ENCODE peak calls at places on chromosome 14, in five cellular contexts. U, D, I, G and Z are unnamed samples. For H3K27me3, H3K36me3 and H3K4me1, the result is how much of the 10 kb centered on the place peaks cover.

GRCh38 chr14:96252323-96253052 is 3.5 kb upstream of the BDKRB1 start:
- DNase-seq in G (peak), I (no peak), D (no peak), U (no peak), Z (no peak)

GRCh38 chr14:77761205-77761931 is 412 bp upstream of the SNW1 start:
- DNase-seq in I (no peak), G (peak), D (no peak), U (peak), Z (no peak)

GRCh38 chr14:37403656-37404055 is 191.4 kb downstream of the FOXA1 start:
- DNase-seq in D (peak), I (no peak), U (no peak), G (no peak), Z (no peak)

GRCh38 chr14:64804754-64805260 is 74.9 kb downstream of the SPTB start:
- DNase-seq in I (no peak), D (no peak), G (no peak), U (no peak), Z (no peak)

GRCh38 chr14:31090872-31091764 is 64.9 kb upstream of the STRN3 start:
- DNase-seq in D (no peak), G (no peak), I (no peak), U (no peak), Z (no peak)

GRCh38 chr14:100375963-100376735 is 53.0 kb downstream of the SLC25A47 start:
- DNase-seq in D (peak), U (peak), I (peak), G (peak), Z (peak)

GRCh38 chr14:21001218-21001617 is 2.1 kb downstream of the SLC39A2 start:
- DNase-seq in D (no peak), I (no peak), G (no peak), U (no peak), Z (no peak)

GRCh38 chr14:68279777-68280233 is 460.2 kb downstream of the RAD51B start:
- DNase-seq in G (no peak), D (no peak), U (no peak), I (no peak), Z (no peak)

GRCh38 chr14:65444230-65444629 is 31.7 kb downstream of the FUT8 start:
- DNase-seq in G (no peak), D (no peak), U (no peak), I (no peak), Z (no peak)

GRCh38 chr14:86221000-86221399 is 691.1 kb downstream of the FLRT2 start:
- DNase-seq in I (no peak), D (peak), G (no peak), U (no peak), Z (no peak)

GRCh38 chr14:68806526-68807147 is 13.8 kb upstream of the ZFP36L1 start:
- DNase-seq in D (no peak), I (no peak), G (no peak), U (no peak), Z (no peak)

GRCh38 chr14:54589076-54589475 is 22.1 kb downstream of the SAMD4A start:
- DNase-seq in U (no peak), D (no peak), I (no peak), G (no peak), Z (no peak)

GRCh38 chr14:104390221-104390931 is 189.2 kb upstream of the C14orf180 start:
- DNase-seq in U (no peak), D (no peak), G (no peak), I (no peak), Z (no peak)

GRCh38 chr14:64502476-64503183 is 1.0 kb downstream of the ZBTB25 start:
- DNase-seq in U (no peak), I (no peak), D (no peak), G (no peak), Z (peak)

GRCh38 chr14:104598461-104599273 is 5.9 kb downstream of the TMEM179 start:
- DNase-seq in I (peak), D (no peak), U (peak), G (no peak), Z (no peak)

GRCh38 chr14:22561661-22562579 is 27.1 kb downstream of the DAD1 start:
- DNase-seq in I (peak), D (no peak), G (peak), U (no peak), Z (peak)

GRCh38 chr14:69363964-69364363 is 34.1 kb downstream of the ERH start:
- DNase-seq in D (no peak), U (no peak), G (no peak), I (no peak), Z (no peak)

GRCh38 chr14:73591690-73592448 is at the start of gene ACOT4:
- DNase-seq in U (no peak), I (peak), D (no peak), G (no peak), Z (peak)

GRCh38 chr14:99634443-99634842 is 10.5 kb upstream of the HHIPL1 start:
- DNase-seq in I (no peak), D (no peak), G (peak), U (no peak), Z (no peak)

GRCh38 chr14:47167407-47167806 is 508.0 kb downstream of the MDGA2 start:
- DNase-seq in D (no peak), G (no peak), U (no peak), I (no peak), Z (no peak)

GRCh38 chr14:39351708-39352107 is 80.5 kb downstream of the FBXO33 start:
- DNase-seq in D (no peak), I (no peak), G (no peak), U (no peak), Z (no peak)

GRCh38 chr14:104657114-104657524 is 32.3 kb upstream of the INF2 start:
- DNase-seq in I (no peak), G (no peak), D (no peak), U (no peak), Z (no peak)

GRCh38 chr14:61280092-61280525 is 1.0 kb downstream of the TMEM30B start:
- DNase-seq in G (no peak), D (no peak), U (no peak), I (no peak), Z (peak)

GRCh38 chr14:53183071-53183470 is 29.9 kb upstream of the DDHD1 start:
- DNase-seq in G (no peak), U (no peak), I (no peak), D (no peak), Z (no peak)

GRCh38 chr14:67564236-67564635 is 31.1 kb downstream of the PLEKHH1 start:
- DNase-seq in I (no peak), D (no peak), U (no peak), G (no peak), Z (no peak)

GRCh38 chr14:39246618-39247017 is 12.9 kb downstream of the MIA2 start:
- DNase-seq in D (no peak), U (no peak), G (no peak), I (no peak), Z (no peak)

GRCh38 chr14:54566152-54566409 is 847 bp upstream of the SAMD4A start:
- DNase-seq in U (no peak), G (no peak), D (no peak), I (peak), Z (no peak)

GRCh38 chr14:104677506-104678332 is 11.7 kb upstream of the INF2 start:
- DNase-seq in G (peak), I (peak), U (peak), D (peak), Z (peak)

GRCh38 chr14:64973026-64973442 is 898 bp upstream of the RAB15 start:
- DNase-seq in U (no peak), G (no peak), D (no peak), I (no peak), Z (no peak)

GRCh38 chr14:64113279-64113678 is 180.9 kb downstream of the ESR2 start:
- DNase-seq in U (peak), D (no peak), I (no peak), G (no peak), Z (no peak)

GRCh38 chr14:69693145-69693544 is 73.8 kb upstream of the SRSF5 start:
- DNase-seq in I (no peak), D (no peak), U (no peak), G (no peak), Z (no peak)

DNA sequence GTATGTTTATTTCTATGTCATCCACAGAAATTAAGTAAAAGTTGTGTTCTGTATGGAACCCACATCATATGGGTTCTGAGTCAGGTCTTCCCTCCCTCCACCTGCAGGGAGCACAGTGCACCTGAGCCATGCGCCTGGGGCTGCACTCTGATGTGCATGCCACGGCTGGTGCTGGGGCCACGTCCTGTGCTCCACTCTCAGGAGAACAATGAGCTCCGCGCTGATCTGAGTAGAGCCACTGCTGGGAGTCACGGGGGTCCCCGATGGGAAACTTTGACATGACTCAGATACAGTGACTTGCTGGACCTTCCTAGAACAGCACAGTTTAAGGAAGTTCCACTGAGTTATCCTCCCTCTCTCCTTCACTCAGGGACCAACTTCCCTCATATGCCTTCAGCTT is 683.4 kb downstream of the TMEM121 start:
- DNase-seq in U (no peak), G (no peak), I (no peak), D (no peak), Z (peak)
- H3K27me3 ChIP-seq in U (under half), G (under half), I (under half), D (under half), Z (under half)

GRCh38 chr14:58427289-58428010 is at the start of the genes KIAA0586 and TIMM9:
- DNase-seq in U (peak), G (peak), D (peak), I (peak), Z (peak)
- H3K36me3 ChIP-seq in U (half or more), G (under half), D (under half), I (under half), Z (under half)

DNA sequence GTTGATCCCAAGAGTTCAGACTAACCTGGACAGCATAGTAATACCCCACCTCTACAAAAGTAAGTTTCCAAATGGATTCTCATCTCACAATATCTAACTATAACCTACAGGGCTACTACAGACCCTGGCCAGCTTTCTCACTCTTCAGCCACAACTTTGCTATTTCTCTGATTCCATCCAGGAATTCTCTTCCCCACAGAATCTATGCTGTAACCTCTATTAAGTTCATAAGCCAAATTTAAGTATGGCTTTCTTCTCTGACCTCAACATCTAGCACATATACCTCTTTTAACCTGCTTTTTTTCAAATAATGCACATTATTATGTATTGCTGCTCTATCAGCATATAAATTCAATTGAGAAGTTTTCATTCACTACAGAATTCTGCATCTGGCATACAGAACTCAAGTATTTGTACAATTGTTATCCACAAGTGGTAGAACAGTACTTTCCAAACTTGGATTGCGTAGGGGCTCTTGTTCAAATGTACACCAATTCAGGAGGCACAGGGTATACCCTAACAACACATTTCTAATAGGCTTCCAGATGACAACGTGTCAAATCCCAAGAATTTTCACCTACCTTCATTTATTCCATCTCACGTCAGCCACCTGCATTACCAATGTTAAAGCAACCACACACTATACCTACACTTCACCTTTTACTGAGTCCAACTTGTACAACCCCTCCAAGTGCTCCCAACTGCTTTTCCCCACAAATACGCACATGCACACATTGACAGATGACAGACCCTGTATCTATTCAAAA is 3.8 kb downstream of the RPS29 start:
- DNase-seq in D (no peak), G (no peak), U (no peak), I (no peak), Z (no peak)
- H3K4me1 ChIP-seq in D (under half), G (under half), U (under half), I (under half), Z (half or more)

GRCh38 chr14:56794088-56794556 is 16.2 kb downstream of the OTX2 start:
- DNase-seq in I (no peak), U (no peak), D (no peak), G (no peak), Z (no peak)
- H3K27me3 ChIP-seq in I (half or more), U (half or more), D (under half), G (under half), Z (under half)

GRCh38 chr14:102732924-102733323 is 44.3 kb upstream of the TRAF3 start:
- DNase-seq in U (no peak), I (no peak), D (no peak), G (no peak), Z (no peak)

GRCh38 chr14:102729268-102729667 is 48.0 kb upstream of the TRAF3 start:
- DNase-seq in D (no peak), I (no peak), G (no peak), U (no peak), Z (no peak)

GRCh38 chr14:102731871-102732800 is 45.1 kb upstream of the TRAF3 start:
- DNase-seq in U (no peak), D (no peak), I (no peak), G (no peak), Z (no peak)

GRCh38 chr14:102729825-102730224 is 47.4 kb upstream of the TRAF3 start:
- DNase-seq in G (no peak), D (no peak), I (no peak), U (no peak), Z (no peak)

GRCh38 chr14:102731101-102731870 is 46.0 kb upstream of the TRAF3 start:
- DNase-seq in D (no peak), G (no peak), U (no peak), I (no peak), Z (no peak)
- H3K36me3 ChIP-seq in D (under half), G (half or more), U (under half), I (half or more), Z (under half)